ENCODE peak calls at places on chromosomes 13 and 19, in four cellular contexts. L is GM23248, A is Peyer's patch, R is A549. K is an unnamed sample. For H3K4me1, the result is how much of the 10 kb centered on the place peaks cover.

GRCh38 chr13:110308377-110309158 is 1.5 kb downstream of the COL4A2 start:
- DNase-seq in L (peak), A (peak), R (no peak), K (no peak)

GRCh38 chr13:53010374-53011105 is 18.1 kb upstream of the OLFM4 start:
- DNase-seq in L (no peak), A (peak), R (no peak), K (no peak)

GRCh38 chr13:36346222-36347083 is at the start of gene SPART:
- DNase-seq in L (peak), A (peak), R (peak), K (peak)

GRCh38 chr13:101026328-101026727 is 351.7 kb upstream of the TMTC4 start:
- DNase-seq in L (no peak), A (no peak), R (no peak), K (no peak)

GRCh38 chr19:20233105-20233504 is 66.1 kb downstream of the ZNF486 start:
- DNase-seq in L (no peak), A (no peak), R (no peak), K (no peak)

GRCh38 chr19:56118666-56119584 is 2.2 kb downstream of the ZNF787 start:
- DNase-seq in L (peak), A (no peak), R (no peak), K (no peak)

GRCh38 chr13:112772539-112772909 is 82.7 kb downstream of the ATP11A start:
- DNase-seq in L (no peak), A (no peak), R (no peak), K (no peak)

GRCh38 chr19:29714371-29714952 is 599 bp downstream of the C19orf12 start:
- DNase-seq in L (peak), A (peak), R (peak), K (no peak)

GRCh38 chr19:9871626-9872338 is 36.7 kb downstream of the PIN1 start:
- DNase-seq in L (no peak), A (no peak), R (no peak), K (no peak)

GRCh38 chr19:21082011-21082975 is at the start of gene ZNF714:
- DNase-seq in L (peak), A (peak), R (peak), K (peak)

GRCh38 chr19:7507884-7508283 is 8.0 kb upstream of the ZNF358 start:
- DNase-seq in L (peak), A (peak), R (peak), K (no peak)

GRCh38 chr13:24063281-24063851 is 97.2 kb upstream of the SPATA13 start:
- DNase-seq in L (no peak), A (no peak), R (no peak), K (no peak)

GRCh38 chr13:72104656-72105180 is 237.7 kb upstream of the DACH1 start:
- DNase-seq in L (no peak), A (no peak), R (no peak), K (no peak)

GRCh38 chr19:19468424-19469050 is 46.8 kb downstream of the TSSK6 start:
- DNase-seq in L (peak), A (no peak), R (no peak), K (peak)

GRCh38 chr19:33052352-33052972 is 12.2 kb downstream of the RHPN2 start:
- DNase-seq in L (peak), A (no peak), R (no peak), K (no peak)

GRCh38 chr13:109419896-109420295 is 366.5 kb downstream of the IRS2 start:
- DNase-seq in L (no peak), A (no peak), R (no peak), K (no peak)

GRCh38 chr13:46345866-46346265 is 41.2 kb downstream of the RUBCNL start:
- DNase-seq in L (peak), A (no peak), R (no peak), K (no peak)

GRCh38 chr19:27746691-27747380 is 1466.1 kb downstream of the UQCRFS1 start:
- DNase-seq in L (peak), A (peak), R (peak), K (no peak)

GRCh38 chr19:16071072-16071691 is 5.1 kb upstream of the TPM4 start:
- DNase-seq in L (no peak), A (no peak), R (no peak), K (no peak)
- H3K4me1 ChIP-seq in L (under half), A (under half), R (under half), K (half or more)

GRCh38 chr13:44695520-44695919 is 119.4 kb upstream of the TSC22D1 start:
- DNase-seq in L (no peak), A (no peak), R (no peak), K (no peak)
- H3K27ac ChIP-seq in L (no peak), A (no peak), R (no peak), K (no peak)

DNA sequence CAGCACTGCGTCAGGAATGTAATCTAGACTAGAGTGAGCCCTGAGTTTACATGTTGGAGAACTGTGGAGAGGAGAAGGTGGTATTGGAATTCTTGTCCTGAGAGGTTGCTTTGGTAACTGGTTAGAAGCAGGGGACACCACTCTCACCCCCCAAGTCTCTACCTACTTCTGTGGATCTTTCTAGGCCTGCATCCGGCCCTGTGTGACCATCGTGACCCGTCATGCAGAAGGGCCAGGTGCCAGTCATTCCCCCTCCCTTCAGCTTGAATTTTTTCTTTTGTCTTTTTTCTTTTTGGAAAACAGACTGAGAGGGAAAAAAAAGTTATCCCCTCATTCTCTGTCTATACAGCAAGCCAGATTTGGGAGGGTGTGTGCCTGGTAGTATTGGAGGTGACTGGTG is 31.8 kb downstream of the NFIX start:
- DNase-seq in L (peak), A (no peak), R (no peak), K (no peak)
- H3K4me1 ChIP-seq in L (half or more), A (under half), R (under half), K (under half)

GRCh38 chr19:12864143-12864542 is 17.1 kb downstream of the DNASE2 start:
- DNase-seq in L (no peak), A (no peak), R (no peak), K (no peak)

GRCh38 chr19:12856684-12857083 is 18.4 kb downstream of the MAST1 start:
- DNase-seq in L (no peak), A (no peak), R (no peak), K (no peak)

GRCh38 chr19:12859546-12859945 is 21.2 kb downstream of the MAST1 start:
- DNase-seq in L (no peak), A (no peak), R (no peak), K (no peak)

GRCh38 chr19:12858041-12858928 is 20.0 kb downstream of the MAST1 start:
- DNase-seq in L (no peak), A (no peak), R (no peak), K (no peak)
- H3K27ac ChIP-seq in L (no peak), A (no peak), R (no peak), K (no peak)

DNA sequence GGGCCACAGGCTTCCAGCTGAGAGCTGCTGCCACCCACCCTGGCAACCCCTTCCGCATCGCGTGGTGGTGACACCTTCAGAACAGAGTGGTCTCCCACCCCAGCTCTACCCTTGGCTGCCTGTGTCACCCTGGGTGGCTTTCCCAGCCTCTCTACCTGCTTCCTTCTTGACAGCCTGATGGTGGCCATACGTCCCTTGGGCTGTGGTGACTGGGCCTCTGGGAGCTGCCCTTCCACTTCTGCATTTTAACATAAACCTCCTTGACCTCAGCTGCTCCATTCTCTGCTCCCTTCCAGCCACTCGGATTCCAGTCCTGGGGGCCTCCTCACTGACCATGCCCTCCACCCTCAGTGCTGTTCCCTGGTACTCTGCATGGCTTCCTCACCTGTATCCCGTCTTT is 17.1 kb downstream of the PAK4 start:
- DNase-seq in L (no peak), A (no peak), R (no peak), K (no peak)
- H3K4me1 ChIP-seq in L (under half), A (under half), R (under half), K (under half)

DNA sequence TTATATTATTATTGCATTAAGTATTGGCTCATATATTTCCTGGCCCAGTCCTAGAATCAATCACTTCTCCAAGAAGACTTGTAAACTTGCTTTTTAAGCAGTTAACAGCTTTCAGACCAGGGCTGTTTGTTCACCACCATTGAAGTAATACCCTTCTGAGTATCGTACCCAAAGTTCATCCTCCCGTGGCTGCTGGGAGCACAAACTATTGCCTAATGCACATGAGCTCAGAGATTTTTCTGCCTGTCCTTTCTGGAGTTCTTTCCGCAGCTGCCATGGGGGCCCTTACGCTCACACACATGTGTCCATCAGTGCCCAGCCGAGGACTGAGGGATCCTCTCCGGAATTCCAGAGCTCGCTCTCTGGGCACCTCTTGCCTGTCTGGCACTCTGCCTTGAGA is 51.5 kb downstream of the MRPL57 start:
- DNase-seq in L (no peak), A (no peak), R (no peak), K (no peak)
- H3K27ac ChIP-seq in L (no peak), A (no peak), R (no peak), K (no peak)

DNA sequence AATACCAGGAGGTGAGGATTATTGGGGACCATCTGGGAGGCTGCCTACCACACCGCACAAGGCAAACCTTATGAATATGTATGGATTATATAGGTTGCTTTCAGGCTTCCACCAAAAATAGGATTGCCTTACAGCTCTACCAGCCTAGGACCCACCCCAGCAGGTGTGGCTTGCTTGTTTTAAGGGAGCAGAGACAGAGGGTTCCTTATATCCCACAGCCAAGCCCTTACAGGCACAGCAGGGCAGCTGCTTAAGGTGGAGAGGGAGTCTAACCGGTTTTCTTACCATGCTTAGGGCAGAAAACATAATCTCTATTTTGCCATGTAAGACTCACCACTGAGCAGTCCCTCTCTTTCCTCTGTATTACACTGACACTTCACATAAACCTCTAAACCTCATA is 16.1 kb upstream of the TTYH1 start:
- DNase-seq in L (no peak), A (no peak), R (no peak), K (no peak)
- H3K4me1 ChIP-seq in L (under half), A (under half), R (under half), K (under half)

GRCh38 chr19:47330466-47330869 is 1.5 kb upstream of the C5AR2 start:
- DNase-seq in L (no peak), A (no peak), R (no peak), K (no peak)
- H3K27ac ChIP-seq in L (no peak), A (no peak), R (peak), K (no peak)

GRCh38 chr19:13068064-13068807 is 34.4 kb downstream of the LYL1 start:
- DNase-seq in L (no peak), A (no peak), R (no peak), K (no peak)
- H3K4me1 ChIP-seq in L (under half), A (under half), R (under half), K (under half)

GRCh38 chr19:3931041-3931440 is 1.8 kb upstream of the NMRK2 start:
- DNase-seq in L (no peak), A (no peak), R (no peak), K (no peak)

GRCh38 chr19:3936506-3937442 is 3.9 kb downstream of the NMRK2 start:
- DNase-seq in L (no peak), A (no peak), R (no peak), K (no peak)

DNA sequence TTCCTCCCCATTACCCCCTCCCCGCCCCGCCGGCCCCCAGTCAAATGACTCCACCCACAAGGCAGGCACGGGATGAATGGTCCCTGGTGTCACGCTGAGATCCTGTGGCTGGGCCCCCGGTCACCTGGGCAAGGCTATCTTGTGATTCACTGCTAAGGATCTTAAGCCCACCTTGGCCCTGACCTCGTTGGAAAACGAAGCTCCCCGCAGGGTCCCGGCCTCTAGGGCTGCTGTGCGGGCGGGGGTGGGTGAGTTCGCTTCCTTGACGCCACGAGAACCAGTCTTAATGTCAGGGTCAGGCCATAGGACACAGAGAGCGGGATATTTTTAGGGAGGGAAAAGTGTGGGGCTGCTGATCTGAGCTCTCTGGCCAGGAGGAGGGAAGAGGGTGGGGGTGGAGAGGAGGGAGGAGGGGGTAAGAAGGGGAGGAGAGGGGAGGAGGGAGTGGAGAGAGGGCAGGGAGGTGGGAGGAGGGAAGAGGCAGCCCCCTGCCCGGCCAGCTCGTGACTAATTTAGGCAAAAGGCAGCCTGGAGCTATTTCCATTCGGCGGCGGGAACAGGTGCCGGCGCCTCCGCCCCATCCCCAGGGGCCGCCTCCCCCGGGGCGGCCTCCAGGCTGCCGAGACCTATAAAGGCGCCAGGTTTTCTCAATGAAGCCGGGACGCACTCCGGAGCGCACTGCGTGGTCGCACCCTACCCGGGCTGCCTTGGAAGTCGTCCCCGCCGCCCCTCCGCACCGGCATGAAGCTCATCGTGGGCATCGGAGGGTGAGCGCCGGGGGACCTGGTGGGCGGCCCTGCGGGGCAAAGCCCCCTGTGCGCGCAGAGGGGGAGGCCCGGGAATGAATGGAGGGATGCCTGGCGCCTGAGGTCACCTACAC is at the start of gene NMRK2:
- DNase-seq in L (no peak), A (no peak), R (no peak), K (no peak)
- H3K27ac ChIP-seq in L (no peak), A (no peak), R (no peak), K (no peak)